ENCODE peak calls at places on chromosome 11, in six cellular contexts. Q is H9, L is IMR-90, K is mesenchymal stem cell, P is mesendoderm, B is trophoblast cell. I is an unnamed sample.

GRCh38 chr11:99814021-99814420 is 793.3 kb downstream of the CNTN5 start:
- DNase-seq in Q (no peak), B (no peak), K (peak), P (no peak), L (no peak), I (no peak)

GRCh38 chr11:36509694-36510566 is at the start of gene TRAF6:
- DNase-seq in L (peak), B (peak), Q (peak), K (peak), P (peak), I (peak)

GRCh38 chr11:15180212-15180814 is 65.6 kb downstream of the INSC start:
- DNase-seq in L (no peak), K (peak), Q (no peak), P (no peak), B (no peak), I (no peak)

GRCh38 chr11:9687736-9688494 is 24.0 kb downstream of the SWAP70 start:
- DNase-seq in L (peak), Q (no peak), P (no peak), B (no peak), K (peak), I (no peak)

GRCh38 chr11:72584293-72584921 is 89.8 kb downstream of the PDE2A start:
- DNase-seq in L (peak), P (peak), K (no peak), B (no peak), Q (peak), I (no peak)

GRCh38 chr11:10401696-10402392 is 53.2 kb upstream of the AMPD3 start:
- DNase-seq in K (no peak), P (no peak), L (no peak), Q (no peak), B (no peak), I (no peak)

GRCh38 chr11:57397394-57397990 is 7.0 kb upstream of the PRG2 start:
- DNase-seq in P (no peak), Q (no peak), L (no peak), K (no peak), B (no peak), I (no peak)

GRCh38 chr11:2929880-2930704 is 872 bp upstream of the PHLDA2 start:
- DNase-seq in Q (peak), L (peak), B (peak), K (peak), P (peak), I (peak)

GRCh38 chr11:17413414-17414316 is 25.2 kb upstream of the KCNJ11 start:
- DNase-seq in P (no peak), K (no peak), B (no peak), L (no peak), Q (no peak), I (no peak)

GRCh38 chr11:66467756-66468155 is 1.1 kb downstream of the PELI3 start:
- DNase-seq in P (peak), L (no peak), K (no peak), B (peak), Q (peak), I (peak)

GRCh38 chr11:64084962-64085710 is 49.4 kb downstream of the FLRT1 start:
- DNase-seq in P (no peak), K (no peak), B (no peak), L (no peak), Q (no peak), I (no peak)

GRCh38 chr11:89443366-89444303 is 47.5 kb downstream of the NOX4 start:
- DNase-seq in K (no peak), L (no peak), Q (no peak), P (no peak), B (no peak), I (peak)

GRCh38 chr11:38491986-38492385 is 1894.0 kb upstream of the RAG2 start:
- DNase-seq in P (no peak), Q (no peak), K (no peak), B (no peak), L (no peak), I (no peak)

GRCh38 chr11:77381749-77382693 is 80.5 kb upstream of the GDPD4 start:
- DNase-seq in Q (no peak), B (no peak), K (peak), P (no peak), L (peak), I (no peak)

GRCh38 chr11:77387701-77388100 is 86.2 kb downstream of the PAK1 start:
- DNase-seq in Q (no peak), P (no peak), L (no peak), K (no peak), B (no peak), I (no peak)

GRCh38 chr11:77384584-77384983 is 83.1 kb upstream of the GDPD4 start:
- DNase-seq in K (no peak), L (peak), P (no peak), Q (no peak), B (no peak), I (no peak)

DNA sequence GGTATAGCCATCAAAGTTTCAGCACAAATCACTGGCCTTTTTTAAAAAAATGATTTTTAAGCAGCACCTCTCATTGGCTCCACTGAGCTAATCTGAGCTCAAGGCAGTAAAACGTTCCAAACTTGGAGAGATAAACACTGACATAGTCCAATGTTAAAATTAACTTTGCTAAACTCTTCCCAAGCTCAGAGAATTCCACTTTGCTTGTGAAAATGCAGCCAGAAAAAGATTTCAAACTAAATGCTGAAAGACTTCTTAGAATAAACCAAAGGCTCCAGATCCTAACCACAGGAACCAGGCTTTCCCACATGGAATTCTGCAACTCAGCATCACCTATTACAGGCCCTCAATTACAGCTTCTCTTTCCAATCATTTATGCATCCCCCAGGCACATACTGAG is 84.7 kb upstream of the GDPD4 start:
- DNase-seq in L (peak), Q (no peak), B (no peak), P (no peak), K (peak), I (no peak)
- H2BK5ac ChIP-seq in L (no peak), Q (no peak), B (no peak), P (no peak), K (no peak), I (no peak)

DNA sequence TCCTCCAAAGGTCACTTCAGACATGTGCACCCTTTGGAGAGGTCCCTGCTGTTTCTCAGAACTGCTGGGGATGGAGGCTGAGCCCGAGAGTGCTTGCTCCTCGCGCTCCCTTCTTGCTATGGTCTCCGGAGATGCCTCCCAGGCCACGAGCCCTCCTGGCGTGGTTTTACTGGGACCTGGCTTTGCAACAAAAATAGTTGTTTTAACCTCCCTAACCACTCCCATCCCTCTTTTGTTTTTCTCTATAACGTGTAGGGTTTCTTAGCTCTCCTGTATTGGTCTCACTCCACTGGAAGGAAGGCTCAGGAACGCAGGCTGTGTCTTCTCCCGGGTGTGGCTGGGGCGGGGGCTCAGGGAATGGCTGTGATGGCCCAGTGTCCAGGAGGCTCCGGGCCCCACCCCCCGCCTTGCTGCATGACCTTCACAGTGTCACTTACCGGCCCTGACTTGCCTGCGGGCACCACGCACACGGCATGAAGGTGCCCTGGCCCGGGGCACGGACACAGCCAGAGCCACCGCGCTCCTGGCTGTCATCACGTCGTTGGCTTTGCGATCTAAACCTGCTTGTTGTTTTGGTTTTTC is 5.6 kb downstream of the PTDSS2 start:
- DNase-seq in P (no peak), K (no peak), Q (no peak), B (peak), L (no peak), I (no peak)
- H2BK5ac ChIP-seq in P (no peak), K (no peak), Q (no peak), B (no peak), L (no peak), I (no peak)

GRCh38 chr11:27545035-27545434 is 38.5 kb upstream of the LIN7C start:
- DNase-seq in K (no peak), L (no peak), P (no peak), Q (no peak), B (no peak), I (no peak)
- H2BK5ac ChIP-seq in K (no peak), L (no peak), P (no peak), Q (no peak), B (no peak), I (no peak)

DNA sequence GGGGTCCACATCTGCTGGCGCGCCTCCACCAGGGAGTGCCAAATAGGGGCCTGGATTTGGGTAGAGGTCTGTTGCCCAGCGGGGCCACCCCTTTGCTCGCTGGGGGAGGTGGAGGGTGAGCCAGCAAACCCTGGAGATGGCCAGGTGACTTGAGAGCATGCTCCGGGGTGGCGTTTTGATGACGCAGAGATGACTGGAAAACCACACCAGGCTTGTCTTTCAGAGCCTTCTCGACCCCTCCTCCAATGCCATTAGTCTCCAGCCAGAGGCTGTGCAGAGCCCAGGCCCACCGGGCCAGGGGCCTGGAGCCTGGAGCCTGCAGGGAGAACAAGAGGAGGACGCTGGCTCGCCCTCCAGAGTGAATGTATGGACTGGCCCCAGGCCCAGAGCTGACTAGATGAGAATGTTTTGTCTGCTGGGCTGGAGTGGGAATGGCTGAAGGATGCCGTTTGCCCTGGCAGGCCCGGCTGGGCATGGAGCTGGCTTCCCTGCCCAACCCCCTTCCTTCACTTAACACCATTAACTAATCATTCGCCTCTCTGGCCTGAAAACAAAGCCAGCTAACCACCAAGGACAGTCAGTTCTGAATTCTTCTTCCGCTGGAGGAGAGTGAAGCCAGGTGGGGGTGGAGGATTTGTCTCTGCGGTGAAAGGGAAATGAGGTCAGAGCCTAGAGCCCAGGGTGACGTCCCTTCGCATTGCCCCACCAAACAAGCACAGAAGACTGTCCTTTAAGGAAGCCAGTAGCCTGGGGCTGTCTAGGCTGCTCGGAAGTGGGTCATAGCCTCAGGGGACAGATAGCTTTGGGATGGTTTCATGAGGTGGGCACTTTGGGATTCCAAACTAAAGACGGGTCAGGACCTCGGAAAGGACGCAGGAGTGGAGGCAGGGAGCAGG is 1.6 kb upstream of the MCAM start:
- DNase-seq in B (peak), K (peak), L (peak), P (peak), Q (peak), I (no peak)
- H2BK5ac ChIP-seq in B (peak), K (no peak), L (peak), P (peak), Q (no peak), I (peak)

GRCh38 chr11:46012185-46012584 is 89.7 kb downstream of the LARGE2 start:
- DNase-seq in K (no peak), B (no peak), L (no peak), Q (no peak), P (no peak), I (peak)
- H2BK5ac ChIP-seq in K (no peak), B (no peak), L (no peak), Q (no peak), P (no peak), I (no peak)

GRCh38 chr11:31722754-31723153 is 88.4 kb downstream of the PAX6 start:
- DNase-seq in Q (no peak), B (no peak), L (no peak), P (no peak), K (no peak), I (no peak)
- H2BK5ac ChIP-seq in Q (no peak), B (no peak), L (no peak), P (no peak), K (no peak), I (peak)